ENCODE peak calls at places on chromosomes 16 and 17, in four cellular contexts. I is mesendoderm, V is H1, R is IMR-90. C is an unnamed sample. For H3K4me1, the result is how much of the 10 kb centered on the place peaks cover.

GRCh38 chr16:22232277-22233049 is 26.4 kb downstream of the EEF2K start:
- DNase-seq in I (no peak), V (no peak), R (peak), C (peak)

GRCh38 chr17:40515491-40516041 is 14.1 kb upstream of the TNS4 start:
- DNase-seq in I (peak), V (no peak), R (no peak), C (no peak)

GRCh38 chr17:82327757-82328140 is 5.8 kb downstream of the SECTM1 start:
- DNase-seq in I (no peak), V (no peak), R (no peak), C (no peak)

GRCh38 chr17:35898283-35899070 is 18.3 kb upstream of the CCL5 start:
- DNase-seq in I (no peak), V (no peak), R (no peak), C (no peak)

GRCh38 chr16:86245351-86245750 is 265.0 kb upstream of the FOXF1 start:
- DNase-seq in I (no peak), V (no peak), R (no peak), C (no peak)

GRCh38 chr17:6279659-6280058 is 155.3 kb downstream of the AIPL1 start:
- DNase-seq in I (peak), V (peak), R (no peak), C (no peak)

GRCh38 chr16:2954647-2955381 is 9.3 kb upstream of the KREMEN2 start:
- DNase-seq in I (no peak), V (no peak), R (no peak), C (no peak)

GRCh38 chr17:77319211-77320031 is 178.7 kb downstream of the SEC14L1 start:
- DNase-seq in I (peak), V (no peak), R (peak), C (peak)

GRCh38 chr17:40608061-40608581 is 39.5 kb downstream of the SMARCE1 start:
- DNase-seq in I (no peak), V (no peak), R (no peak), C (no peak)

GRCh38 chr17:41633498-41634197 is 9.3 kb upstream of the KRT17 start:
- DNase-seq in I (peak), V (no peak), R (no peak), C (peak)
- H3K23ac ChIP-seq in I (no peak), V (no peak), R (peak), C (no peak)

DNA sequence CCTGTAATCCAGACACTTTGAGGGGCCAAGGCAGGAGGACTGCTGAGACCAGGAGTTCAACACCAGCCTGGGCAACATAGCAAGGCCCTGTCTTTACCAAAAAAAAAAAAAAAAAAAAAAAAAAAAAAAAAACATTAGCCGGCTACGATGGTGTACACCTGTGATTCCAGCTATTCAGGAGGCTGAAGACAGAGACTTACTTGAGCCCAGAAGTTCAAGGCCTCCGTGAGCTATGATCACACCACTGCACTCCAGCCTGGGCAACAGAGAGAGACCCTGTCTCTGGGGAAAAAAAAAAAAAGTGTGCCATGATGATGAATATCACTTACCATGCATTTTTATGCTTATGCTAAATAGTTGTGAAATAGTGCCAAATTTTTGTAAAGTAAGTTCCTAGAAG is 197.0 kb downstream of the LGALS9B start:
- DNase-seq in I (no peak), V (no peak), R (no peak), C (no peak)
- H3K4me1 ChIP-seq in I (under half), V (under half), R (under half), C (under half)

DNA sequence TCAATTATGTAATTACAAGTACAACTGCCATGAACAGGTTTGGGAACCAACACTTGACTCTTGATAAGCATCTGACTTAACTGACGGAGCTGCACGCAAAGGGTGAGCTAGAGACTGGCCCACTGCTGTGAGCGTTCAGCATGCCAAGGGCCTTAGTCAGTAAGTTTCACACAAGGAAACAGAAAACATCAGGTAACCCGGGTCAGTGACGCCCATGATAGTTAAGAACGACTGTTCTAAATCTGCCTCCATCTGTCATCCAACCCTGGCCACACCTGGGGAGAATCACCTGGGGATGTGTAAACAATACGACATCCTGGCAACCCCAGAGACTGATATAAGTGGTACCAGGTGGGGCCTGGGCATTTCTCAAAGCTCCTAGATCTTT is 12.3 kb downstream of the SMIM5 start:
- DNase-seq in I (peak), V (no peak), R (no peak), C (peak)
- H3K4me3 ChIP-seq in I (no peak), V (no peak), R (no peak), C (no peak)

GRCh38 chr17:47231334-47231733 is 22.2 kb downstream of the MYL4 start:
- DNase-seq in I (no peak), V (no peak), R (no peak), C (no peak)
- H3K23ac ChIP-seq in I (no peak), V (no peak), R (peak), C (no peak)

DNA sequence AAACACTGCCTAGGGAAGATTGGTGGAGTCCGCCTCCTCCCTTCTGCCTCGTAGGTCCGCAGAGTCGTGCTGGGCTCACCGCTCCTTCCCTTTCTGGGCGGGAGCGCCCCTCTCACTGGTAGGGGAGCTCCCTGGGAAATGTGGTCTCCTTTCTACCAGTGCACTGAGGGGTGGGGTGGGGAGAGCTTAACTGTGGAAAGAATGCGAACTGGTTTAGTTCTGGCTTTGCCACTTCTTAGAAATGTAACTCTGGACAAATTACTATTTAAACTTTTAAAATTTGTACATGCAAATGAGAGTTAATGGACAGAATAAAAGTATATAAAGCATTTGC is 105.7 kb downstream of the RPTOR start:
- DNase-seq in I (no peak), V (no peak), R (no peak), C (no peak)
- H3K4me1 ChIP-seq in I (under half), V (under half), R (under half), C (under half)

DNA sequence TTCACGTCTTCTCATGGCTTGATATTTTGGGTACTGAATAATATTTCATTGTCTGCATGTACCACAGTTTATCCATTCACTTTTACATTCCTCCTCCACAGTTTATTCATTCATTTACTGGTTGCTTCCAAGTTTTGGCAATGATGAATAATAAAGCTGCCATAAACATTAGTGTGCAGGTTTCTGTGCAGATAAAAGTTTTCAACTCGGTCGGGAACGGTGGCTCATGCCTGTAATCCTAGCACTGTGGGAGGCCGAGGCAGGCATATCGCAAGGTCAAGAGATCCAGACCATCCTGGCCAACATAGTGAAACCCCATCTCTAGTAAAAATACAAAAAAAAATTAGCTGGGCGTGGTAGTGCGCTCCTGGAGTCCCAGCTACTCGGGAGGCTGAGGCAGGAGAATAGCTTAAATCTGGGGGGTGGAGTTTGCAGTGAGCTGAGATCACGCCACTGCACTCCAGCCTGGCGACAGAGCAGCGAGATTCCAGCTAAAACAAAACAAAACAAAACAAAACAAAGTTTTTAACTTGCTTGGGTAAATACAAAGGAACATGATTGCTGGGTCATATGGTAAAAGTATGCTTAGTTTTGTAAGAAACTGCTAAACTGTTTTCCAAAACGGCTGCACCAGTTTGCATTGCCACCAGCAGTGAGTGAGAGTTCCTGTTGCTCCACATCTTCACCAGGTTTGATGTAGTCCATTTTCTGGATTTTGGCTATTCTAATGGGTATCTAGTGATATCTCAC is 89.5 kb downstream of the WWP2 start:
- DNase-seq in I (no peak), V (no peak), R (peak), C (no peak)
- H3K4me3 ChIP-seq in I (no peak), V (no peak), R (no peak), C (no peak)

GRCh38 chr16:741986-742629 is 1.3 kb upstream of the CIAO3 start:
- DNase-seq in I (no peak), V (no peak), R (no peak), C (no peak)

GRCh38 chr16:740459-740763 is 386 bp downstream of the CIAO3 start:
- DNase-seq in I (no peak), V (no peak), R (no peak), C (no peak)

GRCh38 chr16:736936-737481 is 3.8 kb downstream of the CIAO3 start:
- DNase-seq in I (no peak), V (no peak), R (no peak), C (no peak)

GRCh38 chr16:740764-741505 is at the start of gene CIAO3:
- DNase-seq in I (peak), V (peak), R (peak), C (peak)

GRCh38 chr16:739560-740458 is 988 bp downstream of the CIAO3 start:
- DNase-seq in I (no peak), V (no peak), R (no peak), C (no peak)
- H3K23ac ChIP-seq in I (peak), V (no peak), R (peak), C (no peak)

C was measured in mesenchymal stem cell.